ENCODE peak calls at places on chromosomes 3 and 15, in six cellular contexts. U is SK-N-SH, C is GM12878, H is K562, M is NT2/D1, O is HepG2. L is an unnamed sample.

GRCh38 chr3:105527949-105528348 is 161.2 kb downstream of the ALCAM start:
- DNase-seq in U (no peak), C (no peak), H (no peak), M (no peak), O (no peak), L (peak)

GRCh38 chr15:72616491-72617210 is 37.8 kb upstream of the GOLGA6B start:
- DNase-seq in U (no peak), C (no peak), H (no peak), M (no peak), O (no peak), L (no peak)

GRCh38 chr3:172676208-172676920 is 34.5 kb downstream of the NCEH1 start:
- DNase-seq in U (no peak), C (no peak), H (no peak), M (no peak), O (no peak), L (no peak)

GRCh38 chr15:39028069-39028468 is 463.5 kb upstream of the RASGRP1 start:
- DNase-seq in U (no peak), C (no peak), H (no peak), M (no peak), O (no peak), L (no peak)

GRCh38 chr15:69067296-69067695 is 52.8 kb downstream of the NOX5 start:
- DNase-seq in U (no peak), C (no peak), H (no peak), M (no peak), O (no peak), L (no peak)

GRCh38 chr15:80480909-80481308 is 76.7 kb downstream of the ARNT2 start:
- DNase-seq in U (no peak), C (no peak), H (no peak), M (peak), O (no peak), L (no peak)

GRCh38 chr3:25910997-25911396 is 121.1 kb downstream of the OXSM start:
- DNase-seq in U (no peak), C (no peak), H (peak), M (peak), O (peak), L (peak)

GRCh38 chr15:98413973-98414546 is 234.3 kb upstream of the IGF1R start:
- DNase-seq in U (no peak), C (no peak), H (no peak), M (no peak), O (no peak), L (no peak)

GRCh38 chr3:126781889-126782491 is 78.0 kb downstream of the CHCHD6 start:
- DNase-seq in U (peak), C (no peak), H (no peak), M (no peak), O (no peak), L (no peak)

GRCh38 chr3:123737168-123737567 is 147.0 kb downstream of the MYLK start:
- DNase-seq in U (no peak), C (no peak), H (no peak), M (no peak), O (no peak), L (no peak)

GRCh38 chr15:25897658-25898057 is 34.5 kb upstream of the ATP10A start:
- DNase-seq in U (no peak), C (no peak), H (no peak), M (no peak), O (no peak), L (no peak)

GRCh38 chr15:23538657-23539056 is 26.8 kb upstream of the MKRN3 start:
- DNase-seq in U (no peak), C (no peak), H (no peak), M (no peak), O (no peak), L (no peak)

GRCh38 chr15:90037961-90038633 is 37.0 kb downstream of the ZNF710 start:
- DNase-seq in U (no peak), C (peak), H (no peak), M (no peak), O (peak), L (no peak)

GRCh38 chr3:100184960-100185566 is 70.8 kb upstream of the FILIP1L start:
- DNase-seq in U (no peak), C (no peak), H (no peak), M (no peak), O (no peak), L (no peak)

GRCh38 chr15:72116680-72117447 is 1.1 kb downstream of the MYO9A start:
- DNase-seq in U (no peak), C (no peak), H (no peak), M (no peak), O (no peak), L (no peak)

GRCh38 chr3:96970211-96970610 is 155.8 kb downstream of the EPHA6 start:
- DNase-seq in U (no peak), C (no peak), H (no peak), M (no peak), O (no peak), L (no peak)

GRCh38 chr15:37079726-37080125 is 20.6 kb downstream of the MEIS2 start:
- DNase-seq in U (no peak), C (no peak), H (no peak), M (no peak), O (no peak), L (no peak)

GRCh38 chr3:150761831-150762661 is 923 bp downstream of the SIAH2 start:
- DNase-seq in U (peak), C (no peak), H (peak), M (no peak), O (peak), L (no peak)

GRCh38 chr3:102174312-102174712 is 260.5 kb upstream of the ZPLD1 start:
- DNase-seq in U (no peak), C (no peak), H (no peak), M (no peak), O (no peak), L (no peak)

GRCh38 chr3:177642482-177643163 is 445.3 kb upstream of the TBL1XR1 start:
- DNase-seq in U (peak), C (no peak), H (no peak), M (no peak), O (no peak), L (no peak)

DNA sequence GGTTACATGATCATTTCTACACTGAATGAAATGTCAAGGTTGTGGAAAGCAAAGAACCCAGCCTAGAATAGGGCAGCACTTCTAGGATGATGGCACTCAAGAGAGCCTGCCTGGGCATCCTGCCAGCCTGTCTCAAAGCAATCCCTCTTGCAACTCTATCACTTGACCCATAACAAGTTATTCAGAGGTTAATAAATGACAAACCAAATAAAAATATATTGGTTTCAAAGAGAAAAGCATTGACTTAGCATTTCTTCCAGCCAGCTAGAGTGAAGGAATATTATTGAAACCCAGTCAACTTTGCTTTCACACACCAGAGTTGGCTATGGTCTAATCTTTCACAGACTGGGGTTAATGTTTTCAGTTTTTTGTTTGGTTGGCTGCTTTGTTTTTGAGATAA is 214.6 kb upstream of the UBE2E2 start:
- DNase-seq in U (no peak), C (no peak), H (no peak), M (no peak), O (no peak), L (no peak)
- TF ChIP-seq YY1 in U (no peak), C (no peak), H (no peak), M (no peak), O (no peak), L (no peak)

GRCh38 chr15:88663216-88663615 is 24.4 kb downstream of the ISG20 start:
- DNase-seq in U (no peak), C (no peak), H (no peak), M (no peak), O (no peak), L (no peak)
- TF ChIP-seq YY1 in U (no peak), C (no peak), H (no peak), M (no peak), O (no peak), L (no peak)

DNA sequence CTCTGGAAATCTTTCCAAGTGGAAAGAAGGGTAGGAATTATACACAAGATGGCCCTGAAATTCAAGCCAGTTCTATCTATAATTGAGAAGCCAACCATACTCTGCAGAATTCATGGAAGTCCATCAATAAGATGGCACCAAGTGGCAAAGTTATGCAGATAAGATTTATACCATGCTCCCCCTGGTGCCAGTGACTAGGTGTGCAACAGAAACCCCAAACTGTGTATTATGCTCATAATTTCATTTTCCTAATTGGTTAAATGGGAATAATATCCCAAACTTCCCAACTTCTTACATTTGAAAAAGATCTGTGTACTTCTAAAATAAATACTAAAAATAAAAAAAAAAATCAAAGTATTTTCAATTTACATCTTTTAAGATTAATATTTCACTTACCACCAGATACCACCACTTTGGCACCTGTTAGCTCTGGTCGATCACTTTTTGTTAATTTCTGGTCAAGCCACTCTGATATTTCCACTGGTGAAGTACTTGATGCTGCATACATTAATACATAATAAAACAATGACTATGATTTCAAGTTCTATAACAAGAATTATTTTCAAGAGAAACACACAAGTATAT is 25.9 kb downstream of the ETFA start:
- DNase-seq in U (peak), C (no peak), H (peak), M (no peak), O (peak), L (no peak)
- TF ChIP-seq YY1 in U (no peak), C (no peak), H (no peak), M (no peak), O (no peak), L (no peak)

GRCh38 chr3:64266065-64266874 is 41.0 kb upstream of the PRICKLE2 start:
- DNase-seq in U (no peak), C (no peak), H (no peak), M (no peak), O (peak), L (no peak)

GRCh38 chr3:64266983-64267382 is 41.7 kb upstream of the PRICKLE2 start:
- DNase-seq in U (no peak), C (no peak), H (no peak), M (no peak), O (no peak), L (no peak)

GRCh38 chr3:64270143-64270542 is 44.9 kb upstream of the PRICKLE2 start:
- DNase-seq in U (no peak), C (no peak), H (no peak), M (peak), O (no peak), L (no peak)

GRCh38 chr3:64268926-64269325 is 43.7 kb upstream of the PRICKLE2 start:
- DNase-seq in U (no peak), C (no peak), H (no peak), M (no peak), O (no peak), L (no peak)

GRCh38 chr3:64267774-64268604 is 42.7 kb upstream of the PRICKLE2 start:
- DNase-seq in U (no peak), C (no peak), H (no peak), M (peak), O (no peak), L (no peak)
- TF ChIP-seq YY1 in U (no peak), C (no peak), H (no peak), M (no peak), O (no peak), L (no peak)

DNA sequence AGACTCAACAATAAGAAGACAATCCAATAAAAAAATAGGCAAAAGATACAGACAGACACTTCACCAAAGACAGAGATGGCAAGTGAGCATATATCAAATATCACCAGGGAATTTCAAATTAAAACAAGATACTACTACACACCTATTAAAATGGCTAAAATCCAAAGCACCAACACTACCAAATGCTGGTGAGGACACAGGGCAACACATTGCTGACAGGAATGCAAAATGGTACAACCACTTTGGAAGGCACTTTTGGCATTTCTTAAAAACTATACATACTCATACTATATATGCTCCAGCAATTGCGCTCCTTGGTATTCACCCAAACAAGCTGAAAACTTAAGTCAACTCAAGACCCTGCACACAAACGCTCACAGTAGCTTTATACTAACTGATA is 12.9 kb downstream of the DLG1 start:
- DNase-seq in U (no peak), C (no peak), H (no peak), M (no peak), O (no peak), L (no peak)
- TF ChIP-seq YY1 in U (no peak), C (no peak), H (no peak), M (no peak), O (no peak), L (no peak)

DNA sequence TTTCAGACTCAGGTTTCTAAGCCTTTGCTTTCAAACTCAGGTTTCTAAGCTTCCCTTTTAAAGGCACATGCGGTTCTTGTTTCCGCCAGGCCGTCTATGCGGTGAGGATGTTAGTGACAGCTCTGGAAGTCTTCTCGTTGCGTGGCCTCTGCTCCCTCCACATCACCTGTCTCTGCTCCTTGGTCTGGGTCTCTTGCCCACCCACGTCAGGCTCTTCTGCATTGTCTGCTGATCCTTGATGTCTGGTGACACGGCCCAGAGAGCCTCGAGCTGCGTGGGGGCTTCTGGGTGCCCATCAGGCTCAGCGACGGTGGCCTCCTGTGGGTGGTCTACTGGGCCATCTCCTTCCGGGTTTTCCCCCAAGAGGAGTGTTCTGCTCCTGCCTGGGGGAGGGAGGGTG is 30.5 kb downstream of the KLF13 start:
- DNase-seq in U (no peak), C (no peak), H (no peak), M (no peak), O (no peak), L (no peak)
- TF ChIP-seq YY1 in U (no peak), C (no peak), H (no peak), M (no peak), O (no peak), L (no peak)